ENCODE peak calls at places on chromosomes 5 and 9, in six cellular contexts. S is SK-N-SH, P is GM12878, N is K562, H is H1, Z is HepG2. W is an unnamed sample.
A peak's percentile ranks its signal among the peaks of the same experiment; 100 is the strongest.

GRCh38 chr5:77312411-77312810 is 101.9 kb downstream of the PDE8B start:
- DNase-seq in N (no peak), Z (no peak), P (no peak), S (no peak), H (no peak), W (no peak)

GRCh38 chr5:80125962-80126480 is 90.9 kb downstream of the THBS4 start:
- DNase-seq in S (no peak), Z (no peak), N (no peak), P (peak; percentile 93), H (no peak), W (no peak)

GRCh38 chr5:75450069-75450468 is 61.4 kb downstream of the CERT1 start:
- DNase-seq in Z (no peak), H (no peak), P (no peak), S (no peak), N (no peak), W (no peak)

GRCh38 chr9:37636511-37637474 is 14.0 kb upstream of the FRMPD1 start:
- DNase-seq in Z (no peak), N (no peak), S (no peak), P (no peak), H (no peak), W (no peak)

GRCh38 chr5:106363578-106363977 is 1307.2 kb downstream of the EFNA5 start:
- DNase-seq in N (no peak), S (no peak), Z (no peak), H (no peak), P (no peak), W (no peak)

GRCh38 chr9:130254753-130255637 is 10.6 kb upstream of the HMCN2 start:
- DNase-seq in Z (no peak), H (no peak), P (no peak), N (no peak), S (no peak), W (no peak)

GRCh38 chr5:60738461-60738860 is 38.5 kb upstream of the DEPDC1B start:
- DNase-seq in N (no peak), H (no peak), S (no peak), P (peak; percentile 7), Z (no peak), W (peak; percentile 1)

GRCh38 chr5:57891443-57891842 is 408.8 kb upstream of the ACTBL2 start:
- DNase-seq in Z (no peak), H (no peak), P (no peak), N (no peak), S (no peak), W (no peak)

GRCh38 chr9:35945341-35946018 is 12.5 kb downstream of the OR2S2 start:
- DNase-seq in N (peak; percentile 78), S (peak; percentile 75), Z (peak; percentile 84), P (no peak), H (peak; percentile 87), W (peak; percentile 66)

GRCh38 chr5:158287643-158288228 is 428.8 kb upstream of the CLINT1 start:
- DNase-seq in H (no peak), P (no peak), Z (no peak), N (no peak), S (no peak), W (no peak)

GRCh38 chr5:110618941-110619340 is 107.5 kb downstream of the TMEM232 start:
- DNase-seq in Z (no peak), H (no peak), P (no peak), S (no peak), N (no peak), W (no peak)

GRCh38 chr5:95620870-95621838 is 1.3 kb downstream of the GPR150 start:
- DNase-seq in P (no peak), Z (no peak), S (peak; percentile 80), N (no peak), H (peak; percentile 78), W (no peak)

GRCh38 chr9:24242599-24242998 is 303.1 kb downstream of the IZUMO3 start:
- DNase-seq in H (no peak), S (no peak), Z (no peak), P (no peak), N (no peak), W (no peak)

GRCh38 chr9:85731128-85731630 is 10.6 kb downstream of the AGTPBP1 start:
- DNase-seq in H (no peak), N (no peak), P (no peak), Z (no peak), S (no peak), W (no peak)

GRCh38 chr5:173408946-173409345 is 80.7 kb upstream of the STC2 start:
- DNase-seq in Z (no peak), N (no peak), S (no peak), P (no peak), H (no peak), W (no peak)

GRCh38 chr5:93576015-93576414 is 5.0 kb downstream of the NR2F1-AS1 start:
- DNase-seq in N (no peak), Z (no peak), P (no peak), S (no peak), H (no peak), W (no peak)

GRCh38 chr5:120545007-120545406 is 80.9 kb downstream of the PRR16 start:
- DNase-seq in S (no peak), N (no peak), P (no peak), Z (no peak), H (no peak), W (no peak)

GRCh38 chr5:80399553-80400239 is 8.2 kb upstream of the ZFYVE16 start:
- DNase-seq in S (peak; percentile 16), N (peak; percentile 11), H (no peak), P (peak; percentile 43), Z (peak; percentile 11), W (peak; percentile 16)

GRCh38 chr9:17744786-17745185 is 165.9 kb downstream of the SH3GL2 start:
- DNase-seq in S (no peak), H (no peak), P (no peak), Z (no peak), N (no peak), W (no peak)

GRCh38 chr9:30575218-30575617 is 1809.2 kb upstream of the ACO1 start:
- DNase-seq in N (no peak), Z (no peak), S (no peak), P (no peak), H (no peak), W (no peak)

GRCh38 chr9:673966-674526 is 167.5 kb upstream of the DMRT1 start:
- DNase-seq in Z (peak; percentile 88), P (no peak), S (no peak), H (peak; percentile 71), N (no peak), W (no peak)

GRCh38 chr9:3954950-3955670 is 344.8 kb downstream of the GLIS3 start:
- DNase-seq in S (no peak), P (no peak), N (peak; percentile 4), H (no peak), Z (no peak), W (no peak)

GRCh38 chr5:17228833-17229291 is 11.4 kb downstream of the BASP1 start:
- DNase-seq in Z (no peak), P (peak; percentile 66), N (no peak), S (no peak), H (no peak), W (no peak)

DNA sequence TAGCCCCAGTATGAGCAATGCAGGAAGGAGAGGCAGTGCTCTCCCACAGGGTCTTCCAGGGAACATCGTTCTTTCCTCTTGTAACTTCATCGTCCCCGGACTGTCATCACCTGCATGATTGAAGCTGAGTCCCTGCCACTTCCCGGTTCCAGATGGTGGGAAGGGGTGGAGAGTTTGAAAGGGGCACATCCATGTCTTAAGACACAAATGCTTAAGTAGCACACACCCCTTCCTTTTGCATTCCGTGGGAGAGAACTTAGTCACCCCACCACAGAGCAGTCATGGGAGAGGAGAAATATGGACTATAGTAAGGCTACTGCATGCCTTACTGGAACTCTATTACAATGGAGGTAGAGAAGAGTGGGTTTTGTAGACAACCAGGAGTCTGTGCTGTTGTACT is 165.3 kb upstream of the GAS1 start:
- DNase-seq in H (no peak), Z (no peak), P (no peak), S (no peak), N (no peak), W (no peak)
- TF ChIP-seq GABPA in H (no peak), Z (no peak), P (no peak), S (no peak), N (no peak), W (no peak)

GRCh38 chr9:136443087-136443486 is 3.4 kb upstream of the INPP5E start:
- DNase-seq in P (no peak), Z (no peak), N (no peak), H (no peak), S (no peak), W (no peak)

GRCh38 chr9:136441191-136441680 is 1.6 kb upstream of the INPP5E start:
- DNase-seq in S (no peak), Z (no peak), H (no peak), P (no peak), N (no peak), W (no peak)

GRCh38 chr9:136443687-136444086 is 4.0 kb upstream of the INPP5E start:
- DNase-seq in N (no peak), Z (no peak), S (no peak), P (no peak), H (no peak), W (no peak)

GRCh38 chr9:136442330-136442729 is 2.7 kb upstream of the INPP5E start:
- DNase-seq in S (no peak), N (no peak), Z (no peak), H (no peak), P (no peak), W (no peak)

GRCh38 chr9:136441681-136442245 is 2.1 kb upstream of the INPP5E start:
- DNase-seq in N (no peak), S (no peak), H (no peak), Z (peak; percentile 20), P (no peak), W (no peak)
- TF ChIP-seq GABPA in N (no peak), S (no peak), H (no peak), Z (no peak), P (no peak), W (no peak)

DNA sequence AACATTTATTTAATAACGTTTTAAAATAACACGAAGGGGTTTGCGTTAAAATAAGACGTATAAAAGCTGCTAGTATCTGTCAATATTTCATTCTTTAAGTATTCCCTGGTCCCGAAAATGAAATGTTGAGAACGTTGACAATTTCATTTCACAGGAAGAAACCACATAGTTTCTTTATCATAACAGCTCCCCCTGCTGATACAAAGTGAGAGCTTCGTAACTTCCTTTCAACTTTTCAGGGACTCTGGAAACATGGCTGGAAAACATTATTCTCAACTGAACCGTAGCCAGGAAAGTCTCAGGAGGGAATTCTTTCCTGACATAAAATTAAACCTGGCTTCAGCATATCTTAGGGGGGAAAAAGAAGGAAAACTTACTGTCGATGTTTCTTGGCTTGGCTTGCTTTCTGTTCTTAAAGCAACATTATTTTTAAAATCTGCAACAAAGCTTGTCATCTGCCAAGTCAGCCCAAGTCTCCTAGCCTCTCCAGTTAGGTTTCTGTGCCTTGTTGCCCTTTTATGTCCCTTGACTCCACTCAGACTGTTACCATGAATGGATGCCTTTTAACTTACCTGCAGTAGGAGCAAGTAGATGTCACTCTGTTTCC is 122.9 kb upstream of the DAB2 start:
- DNase-seq in H (no peak), P (no peak), Z (peak; percentile 41), N (peak; percentile 37), S (peak; percentile 14), W (peak; percentile 12)
- TF ChIP-seq GABPA in H (no peak), P (no peak), Z (no peak), N (no peak), S (no peak), W (no peak)

DNA sequence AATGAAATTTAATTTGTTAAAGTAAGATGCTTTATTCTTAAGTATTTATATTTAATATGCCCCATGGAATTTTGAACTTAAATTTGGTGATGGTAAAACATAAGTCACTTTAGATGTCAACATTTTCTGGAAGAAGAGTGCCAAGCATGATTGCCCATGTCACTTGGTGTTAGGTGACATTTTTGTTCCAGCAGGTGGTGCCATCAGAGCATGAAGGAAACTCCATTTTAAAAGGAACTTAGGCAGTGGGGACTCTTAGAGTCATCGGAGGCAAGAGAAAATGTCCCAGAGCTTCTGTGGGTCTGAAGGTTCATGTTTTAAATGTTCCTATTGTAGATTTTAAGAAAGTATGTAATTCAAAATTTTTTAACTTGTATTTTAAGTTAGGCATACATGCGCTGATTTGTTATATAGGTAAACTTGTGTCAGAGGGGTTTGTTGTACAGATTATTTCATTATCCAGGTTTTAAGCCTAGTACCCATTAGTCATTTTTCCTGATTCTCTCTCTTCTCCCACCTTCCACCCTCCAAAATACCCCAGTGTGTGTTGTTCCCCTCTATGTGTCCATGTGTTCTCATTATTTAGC is 789.3 kb downstream of the SEMA5A start:
- DNase-seq in S (peak; percentile 33), H (no peak), P (no peak), Z (no peak), N (no peak), W (peak; percentile 6)
- TF ChIP-seq GABPA in S (no peak), H (no peak), P (no peak), Z (no peak), N (no peak), W (no peak)